ENCODE peak calls at places on chromosomes 7 and 10, in six cellular contexts. Z is A549, J is HepG2, K is endothelial cell of umbilical vein, B is K562, C is GM12878. N is an unnamed sample.

GRCh38 chr7:381211-382117 is 91.5 kb downstream of the FOXL3 start:
- DNase-seq in Z (no peak), J (no peak), K (no peak), B (no peak), C (no peak), N (no peak)

GRCh38 chr10:127802532-127803055 is 65.6 kb downstream of the FOXI2 start:
- DNase-seq in Z (no peak), J (no peak), K (no peak), B (no peak), C (no peak), N (no peak)

GRCh38 chr10:33570495-33570894 is 236.0 kb upstream of the NRP1 start:
- DNase-seq in Z (no peak), J (no peak), K (no peak), B (no peak), C (no peak), N (no peak)

GRCh38 chr7:2266911-2267310 is 24.9 kb downstream of the NUDT1 start:
- DNase-seq in Z (peak; percentile 43), J (no peak), K (peak; percentile 51), B (no peak), C (no peak), N (no peak)

GRCh38 chr7:114777288-114777687 is 144.6 kb upstream of the MDFIC start:
- DNase-seq in Z (no peak), J (no peak), K (no peak), B (no peak), C (no peak), N (no peak)

GRCh38 chr7:30470163-30470770 is 8.3 kb downstream of the NOD1 start:
- DNase-seq in Z (peak; percentile 19), J (no peak), K (peak; percentile 69), B (peak; percentile 89), C (no peak), N (no peak)

GRCh38 chr7:152989889-152990380 is 230.4 kb downstream of the ACTR3B start:
- DNase-seq in Z (no peak), J (peak; percentile 31), K (no peak), B (no peak), C (no peak), N (no peak)

GRCh38 chr7:77538186-77538907 is 1.3 kb downstream of the PTPN12 start:
- DNase-seq in Z (peak; percentile 97), J (peak; percentile 88), K (peak; percentile 95), B (peak; percentile 90), C (no peak), N (peak; percentile 89)

GRCh38 chr10:126930506-126931458 is 25.6 kb downstream of the DOCK1 start:
- DNase-seq in Z (no peak), J (no peak), K (peak; percentile 26), B (no peak), C (no peak), N (no peak)

GRCh38 chr10:34407227-34407626 is 407.9 kb downstream of the PARD3 start:
- DNase-seq in Z (peak; percentile 67), J (no peak), K (peak; percentile 70), B (peak; percentile 3), C (no peak), N (peak; percentile 80)

GRCh38 chr7:26658080-26658697 is 206.2 kb downstream of the SKAP2 start:
- DNase-seq in Z (no peak), J (no peak), K (no peak), B (no peak), C (no peak), N (peak; percentile 28)

GRCh38 chr10:46268076-46268881 is 18.5 kb upstream of the ANTXRL start:
- DNase-seq in Z (no peak), J (no peak), K (no peak), B (no peak), C (peak; percentile 25), N (no peak)

GRCh38 chr10:75538144-75538543 is 106.7 kb downstream of the LRMDA start:
- DNase-seq in Z (no peak), J (no peak), K (no peak), B (no peak), C (no peak), N (no peak)

GRCh38 chr7:134605978-134606923 is 40.4 kb upstream of the BPGM start:
- DNase-seq in Z (peak; percentile 81), J (peak; percentile 31), K (peak; percentile 80), B (peak; percentile 79), C (no peak), N (peak; percentile 81)

GRCh38 chr10:68963151-68963550 is 7.2 kb downstream of the DDX21 start:
- DNase-seq in Z (no peak), J (no peak), K (peak; percentile 23), B (no peak), C (no peak), N (no peak)

DNA sequence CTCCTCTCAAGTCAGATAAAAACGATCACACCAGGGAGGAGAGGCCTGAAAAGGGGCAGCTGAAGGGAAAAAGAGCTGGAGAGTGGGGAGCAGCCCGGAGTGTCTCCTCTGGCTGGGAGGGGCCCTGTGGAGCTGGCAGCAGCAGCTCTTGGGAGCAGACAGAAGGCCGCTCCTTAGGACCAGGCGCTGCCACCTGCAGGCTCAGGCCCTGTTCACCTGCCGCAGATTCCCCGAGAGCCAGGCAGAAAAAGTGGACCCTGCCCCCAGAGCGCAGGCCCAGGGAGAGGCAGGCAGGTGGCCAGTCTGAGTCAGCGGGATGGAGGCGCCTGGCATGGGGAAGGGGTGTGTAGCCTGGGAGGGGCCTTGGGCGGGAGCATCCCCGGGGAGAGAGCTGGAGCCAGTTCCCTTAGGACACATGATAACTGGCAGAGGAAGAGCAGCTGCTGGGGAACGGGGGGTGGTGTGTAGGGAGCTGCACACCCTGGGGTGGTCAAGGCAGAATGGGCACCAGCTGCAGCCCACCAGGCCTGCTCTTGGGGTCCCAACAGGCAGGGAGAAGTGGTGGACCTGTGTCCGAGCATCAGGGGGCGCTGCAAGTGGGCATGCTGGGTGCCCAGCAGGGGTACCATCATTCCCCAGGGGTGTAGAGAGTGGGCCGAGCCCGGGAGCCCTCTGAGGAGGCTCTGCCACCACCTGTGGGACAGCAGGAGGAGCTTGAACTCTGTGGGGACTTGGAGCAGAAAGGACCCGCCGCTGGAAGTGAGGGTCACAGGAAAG is 177.2 kb upstream of the RHEB start:
- DNase-seq in Z (peak; percentile 65), J (peak; percentile 19), K (no peak), B (no peak), C (no peak), N (no peak)
- TF ChIP-seq POLR2A in Z (no peak), J (no peak), K (no peak), B (no peak), C (no peak), N (no peak)

DNA sequence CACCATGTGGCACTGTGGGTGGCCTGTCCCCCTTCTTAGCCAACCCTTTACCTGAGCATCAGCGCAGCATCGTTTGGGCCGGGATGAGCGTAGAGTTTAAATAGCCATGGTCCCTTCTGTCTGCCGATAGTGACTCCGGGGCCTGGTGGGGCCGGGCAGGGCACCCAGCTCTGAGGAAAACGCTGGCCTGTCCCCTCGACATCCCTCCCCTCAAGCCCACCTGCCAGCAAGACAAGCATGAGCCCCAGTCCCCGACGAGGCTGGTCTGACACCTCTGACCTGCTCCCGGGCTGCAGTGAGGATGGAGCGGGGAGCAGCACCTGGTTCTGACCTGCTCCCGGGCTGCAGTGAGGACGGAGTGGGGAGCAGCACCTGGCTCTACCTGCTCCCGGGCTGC is 31.1 kb upstream of the CNPY1 start:
- DNase-seq in Z (no peak), J (no peak), K (no peak), B (no peak), C (no peak), N (no peak)
- TF ChIP-seq MAX in Z (no peak), J (no peak), K (no peak), B (no peak), C (no peak), N (no peak)

DNA sequence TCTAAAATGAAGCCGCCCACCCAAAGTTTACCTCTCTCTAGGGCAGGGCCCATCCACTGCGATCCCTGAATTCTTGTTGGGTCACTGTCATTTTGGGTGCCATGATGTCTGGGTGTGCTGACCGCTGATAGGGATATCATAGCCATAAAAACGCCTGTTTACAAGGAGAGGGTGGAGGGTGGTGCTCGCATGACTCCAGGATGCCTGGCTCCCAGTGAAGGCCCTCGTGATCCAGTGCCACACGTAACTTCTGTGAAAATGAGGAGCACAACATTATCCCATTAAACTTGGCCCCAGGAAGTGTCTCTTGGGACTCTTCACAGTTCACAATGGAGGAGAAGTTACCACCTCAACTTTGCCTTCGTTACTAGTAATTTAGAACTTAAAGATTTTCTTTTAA is 139.5 kb downstream of the TCF7L2 start:
- DNase-seq in Z (no peak), J (no peak), K (no peak), B (peak; percentile 11), C (no peak), N (no peak)
- TF ChIP-seq MYC in Z (no peak), J (no peak), K (no peak), B (no peak), C (no peak), N (no peak)

GRCh38 chr10:3468919-3469638 is 296.5 kb upstream of the PITRM1 start:
- DNase-seq in Z (peak; percentile 79), J (no peak), K (peak; percentile 75), B (no peak), C (no peak), N (peak; percentile 81)

GRCh38 chr10:3465406-3465891 is 292.9 kb upstream of the PITRM1 start:
- DNase-seq in Z (no peak), J (no peak), K (peak; percentile 63), B (no peak), C (no peak), N (peak; percentile 56)

GRCh38 chr10:3464760-3465405 is 292.3 kb upstream of the PITRM1 start:
- DNase-seq in Z (no peak), J (no peak), K (no peak), B (no peak), C (no peak), N (peak; percentile 42)

GRCh38 chr10:3469639-3470020 is 297.0 kb upstream of the PITRM1 start:
- DNase-seq in Z (no peak), J (no peak), K (no peak), B (no peak), C (no peak), N (no peak)

DNA sequence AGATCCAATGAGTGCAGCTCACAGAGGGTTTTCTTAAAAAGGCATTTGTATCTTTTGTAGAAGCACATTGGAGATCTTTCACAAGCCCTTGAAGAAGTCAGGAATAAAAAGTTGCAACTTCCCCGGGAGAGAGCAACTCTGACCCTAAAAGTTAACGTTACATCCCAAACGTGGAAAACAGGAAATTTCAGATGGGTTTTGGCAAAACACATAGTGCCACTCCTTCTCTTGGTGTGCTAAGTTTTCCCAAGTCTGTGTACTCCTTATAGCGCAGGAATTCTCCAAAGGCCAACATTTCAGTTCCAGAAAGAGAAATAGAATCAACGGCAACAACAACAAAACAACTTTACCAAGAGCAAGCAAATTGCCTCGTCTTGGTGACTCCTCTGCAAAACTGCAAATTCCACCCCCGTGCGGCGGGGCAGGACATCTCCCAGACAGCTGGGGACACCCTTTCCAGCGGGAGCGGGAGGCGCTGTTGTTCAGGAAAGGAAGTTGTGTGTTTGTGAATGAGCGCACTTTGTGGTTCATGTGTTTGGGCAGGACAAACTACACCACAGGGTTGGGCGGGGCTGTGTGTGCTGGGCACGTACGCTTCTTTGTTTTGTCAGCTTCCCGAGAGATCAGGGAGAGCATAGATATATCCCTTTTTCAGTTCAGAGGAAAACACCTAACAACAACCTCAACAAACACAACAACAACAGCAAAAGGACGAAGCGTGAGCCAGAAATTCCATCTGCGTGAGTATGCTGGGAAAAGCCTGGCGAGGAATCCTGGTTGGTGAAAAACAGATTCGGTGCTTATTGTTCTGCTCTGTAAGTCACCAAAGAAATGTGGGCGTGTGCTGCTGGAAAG is 294.7 kb upstream of the PITRM1 start:
- DNase-seq in Z (peak; percentile 98), J (no peak), K (peak; percentile 99), B (peak; percentile 24), C (no peak), N (peak; percentile 75)
- TF ChIP-seq POLR2A in Z (no peak), J (no peak), K (peak; percentile 18), B (no peak), C (no peak), N (no peak)